ENCODE peak calls at places on chromosomes 11 and 22, in five cellular contexts. Q, A, J, G and Y are unnamed samples.

GRCh38 chr11:126212089-126212660 is 593 bp downstream of the FAM118B start:
- DNase-seq in Q (no peak), A (no peak), J (peak; percentile 8), G (no peak), Y (no peak)

GRCh38 chr11:78708388-78708787 is 133.7 kb upstream of the NARS2 start:
- DNase-seq in Q (no peak), A (no peak), J (peak; percentile 45), G (no peak), Y (no peak)

GRCh38 chr11:45413156-45413833 is 127.2 kb upstream of the SYT13 start:
- DNase-seq in Q (no peak), A (no peak), J (no peak), G (no peak), Y (no peak)

GRCh38 chr11:72642815-72643511 is 31.3 kb downstream of the PDE2A start:
- DNase-seq in Q (peak; percentile 80), A (no peak), J (no peak), G (no peak), Y (peak; percentile 93)

GRCh38 chr11:123430736-123431356 is 777 bp downstream of the GRAMD1B start:
- DNase-seq in Q (peak; percentile 68), A (peak; percentile 69), J (peak; percentile 67), G (no peak), Y (peak; percentile 84)

GRCh38 chr11:120215634-120216033 is 4.8 kb downstream of the OAF start:
- DNase-seq in Q (no peak), A (peak; percentile 83), J (peak; percentile 68), G (no peak), Y (no peak)

GRCh38 chr11:36295926-36296325 is at the start of gene PRR5L:
- DNase-seq in Q (no peak), A (no peak), J (no peak), G (peak; percentile 86), Y (no peak)

GRCh38 chr11:36455658-36456111 is 54.4 kb downstream of the TRAF6 start:
- DNase-seq in Q (no peak), A (peak; percentile 94), J (peak; percentile 96), G (no peak), Y (no peak)

DNA sequence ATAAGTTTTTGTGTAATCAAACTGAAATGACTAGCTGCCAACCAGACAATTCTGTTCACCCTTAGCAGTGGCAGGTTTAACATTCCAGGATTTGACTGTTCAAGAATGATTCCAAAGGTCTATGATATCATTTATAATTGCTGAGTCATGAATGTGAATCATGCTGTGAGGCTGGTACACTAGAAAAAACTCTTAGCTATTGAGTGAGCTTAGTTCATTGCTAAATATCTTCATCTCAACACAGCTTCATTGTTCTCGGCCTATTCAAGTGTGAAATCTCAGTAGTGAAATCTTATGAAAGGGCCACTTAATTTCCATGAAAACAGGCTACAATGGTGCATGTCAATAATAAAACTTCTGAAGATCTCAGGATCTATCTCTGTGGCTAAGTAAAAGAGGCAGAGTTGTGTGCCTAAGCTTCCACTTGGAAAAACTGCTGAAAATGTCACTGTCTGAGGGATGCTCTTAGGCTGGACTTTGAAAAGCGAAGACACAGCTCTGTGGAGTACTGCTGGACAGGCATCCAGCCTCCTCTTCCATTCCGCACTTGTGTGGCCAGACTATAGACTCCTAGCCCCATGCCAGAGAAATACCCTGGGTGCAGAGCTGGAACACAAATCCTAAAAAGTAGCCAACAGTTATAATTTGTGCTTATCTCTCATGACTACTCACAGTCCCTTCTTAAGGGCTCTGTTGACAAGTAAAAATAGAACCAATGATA is 12.8 kb downstream of the AQP11 start:
- DNase-seq in Q (no peak), A (no peak), J (peak; percentile 85), G (no peak), Y (no peak)
- TF ChIP-seq CTCF in Q (no peak), A (no peak), J (no peak), G (no peak), Y (no peak)

GRCh38 chr11:57457643-57458023 is 2.7 kb upstream of the RTN4RL2 start:
- DNase-seq in Q (no peak), A (no peak), J (no peak), G (no peak), Y (no peak)
- TF ChIP-seq CTCF in Q (peak; percentile 39), A (no peak), J (peak; percentile 34), G (no peak), Y (no peak)

DNA sequence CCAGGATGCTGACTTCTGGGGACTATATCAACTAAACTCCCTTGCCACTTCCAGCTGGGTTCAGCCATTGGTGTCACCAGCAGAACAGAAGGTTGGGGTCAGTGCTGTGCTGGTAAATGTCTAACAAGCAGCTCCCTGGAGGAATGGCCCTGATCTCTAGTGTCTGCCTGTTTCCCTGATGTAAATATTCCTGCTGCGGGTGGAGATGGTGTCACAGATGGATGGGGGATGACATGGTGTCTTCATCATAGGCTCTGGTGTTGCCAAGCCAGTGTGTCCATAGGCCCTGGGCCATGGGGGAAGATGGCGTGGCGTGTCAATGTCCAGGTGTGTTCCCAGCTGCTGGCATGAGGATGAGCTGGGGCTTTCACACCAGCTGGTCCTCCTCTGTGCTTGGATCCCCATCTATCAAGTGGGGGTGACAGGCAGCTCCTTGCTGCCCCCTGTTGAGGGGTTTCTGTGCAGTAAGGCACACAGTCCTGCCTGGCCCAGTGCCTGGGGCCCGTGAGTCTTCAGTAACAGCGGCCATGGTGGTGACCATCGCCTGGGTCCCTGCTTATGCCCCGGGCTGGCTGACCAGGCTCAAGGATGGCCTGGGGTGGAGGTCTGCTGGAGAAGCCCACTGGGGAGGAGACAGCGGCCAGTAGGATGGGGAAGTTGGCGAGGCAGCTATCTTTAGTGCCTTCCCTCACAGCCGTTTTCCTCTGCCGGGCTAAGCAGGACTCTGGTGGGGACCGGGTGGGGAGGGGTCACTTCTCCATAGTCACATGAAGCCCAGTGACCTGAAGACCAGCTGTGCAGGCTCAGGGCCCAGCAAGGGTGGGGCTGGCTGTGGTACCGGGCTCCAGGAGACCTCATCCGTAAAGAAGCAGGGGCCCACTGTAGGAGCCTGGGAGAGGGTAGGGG is 12.7 kb downstream of the RPL3 start:
- DNase-seq in Q (peak; percentile 55), A (no peak), J (peak; percentile 24), G (no peak), Y (peak; percentile 71)
- TF ChIP-seq CTCF in Q (peak; percentile 43), A (no peak), J (peak; percentile 68), G (peak; percentile 28), Y (peak; percentile 27)

DNA sequence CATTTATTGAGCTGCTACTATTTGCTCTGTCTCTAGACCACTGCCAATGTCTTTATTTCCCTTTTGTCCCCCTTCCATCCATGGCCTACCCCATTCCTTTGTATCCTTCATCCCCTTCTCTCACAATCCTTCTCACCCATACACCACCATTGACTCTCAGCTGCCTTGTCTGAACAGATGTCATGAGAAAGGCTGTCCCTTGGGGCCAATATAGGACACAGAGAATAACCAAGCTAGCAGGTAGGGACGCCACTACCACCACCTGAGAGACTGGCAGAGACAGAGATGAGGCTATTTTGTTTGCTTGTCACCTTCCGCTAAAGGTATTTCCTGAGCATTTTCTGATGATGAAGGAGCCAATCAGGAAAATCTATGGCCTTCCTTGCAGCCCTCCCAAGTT is 138.9 kb downstream of the CD44 start:
- DNase-seq in Q (no peak), A (no peak), J (no peak), G (no peak), Y (no peak)
- TF ChIP-seq CTCF in Q (no peak), A (no peak), J (no peak), G (no peak), Y (no peak)

DNA sequence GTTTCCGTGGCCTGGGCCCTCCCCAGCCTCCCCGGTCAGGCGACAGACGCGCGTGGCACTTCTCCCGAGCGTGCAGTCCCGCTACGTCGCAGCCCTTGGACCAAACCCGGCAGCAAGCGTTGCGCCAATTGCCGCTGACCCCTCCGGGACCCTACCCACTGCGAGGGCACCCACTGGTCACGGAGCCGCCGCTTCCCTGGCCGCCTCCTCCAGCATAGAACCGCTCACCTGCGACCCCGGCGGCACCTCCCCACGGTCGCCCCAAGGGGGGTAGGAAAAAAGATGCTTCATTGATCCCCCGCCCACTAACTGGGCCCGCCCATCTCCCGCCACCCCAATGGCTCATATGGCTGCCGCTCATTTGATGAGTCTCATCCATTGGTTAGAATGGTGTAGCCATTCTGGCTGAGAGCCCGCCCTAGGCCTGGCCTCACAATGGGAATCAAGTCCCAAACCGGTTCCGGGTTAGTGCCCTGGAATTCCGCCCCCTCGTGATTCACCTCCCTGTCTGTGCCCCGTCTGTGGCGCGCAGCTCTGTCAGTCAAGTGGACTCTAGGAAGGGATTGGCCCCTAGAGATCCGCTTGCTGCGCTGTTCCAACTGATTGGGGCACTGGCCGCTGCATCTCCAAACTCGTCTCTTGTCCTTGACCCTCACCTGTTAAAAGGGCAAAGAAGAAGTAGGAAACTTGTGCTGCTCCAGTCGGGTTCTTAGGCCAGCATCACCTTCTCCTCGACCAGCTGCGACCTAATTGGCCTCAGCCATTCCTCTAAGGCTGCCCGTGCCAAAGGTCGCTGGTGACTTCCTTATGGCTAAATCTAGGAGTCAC is at the start of gene MSANTD4:
- DNase-seq in Q (peak; percentile 94), A (peak; percentile 100), J (peak; percentile 100), G (peak; percentile 100), Y (peak; percentile 93)
- TF ChIP-seq CTCF in Q (no peak), A (no peak), J (no peak), G (peak; percentile 13), Y (no peak)

DNA sequence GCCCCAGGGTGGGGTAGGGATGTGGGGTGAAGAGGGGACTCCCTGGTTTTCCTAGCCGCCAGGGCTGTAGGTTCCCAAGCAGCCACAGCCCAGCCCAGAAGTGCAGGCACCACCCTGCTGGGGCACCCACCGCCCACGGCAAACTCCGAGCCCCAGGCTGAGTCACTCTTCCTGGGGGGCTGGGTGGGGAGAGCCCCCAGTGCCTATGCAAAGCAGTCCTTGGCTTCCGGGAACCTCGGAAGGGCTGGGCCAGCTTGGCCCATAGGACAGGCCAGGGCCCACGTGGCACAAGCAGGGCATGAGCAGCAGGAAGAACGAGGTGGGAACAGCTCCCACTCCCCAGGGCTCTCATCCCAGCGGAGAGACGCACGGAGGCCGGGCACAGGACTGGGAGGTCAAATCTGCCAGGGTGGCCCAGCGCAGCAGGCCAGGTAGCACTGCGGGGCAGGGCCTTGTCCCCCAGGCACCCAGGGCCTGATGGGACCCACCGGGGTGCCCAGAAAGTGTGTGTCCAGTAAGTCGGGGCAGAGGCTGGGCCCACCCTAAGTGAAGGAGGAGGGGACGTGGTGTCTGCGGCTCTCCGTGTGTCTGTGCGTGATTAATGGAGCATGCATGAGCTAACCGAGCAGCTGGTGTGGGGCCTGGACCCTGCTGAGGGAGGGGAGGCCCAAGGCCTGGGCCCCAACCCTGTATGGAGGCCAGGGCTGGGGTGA is 4.6 kb upstream of the IL17REL start:
- DNase-seq in Q (no peak), A (no peak), J (no peak), G (no peak), Y (peak; percentile 88)
- TF ChIP-seq CTCF in Q (no peak), A (no peak), J (no peak), G (no peak), Y (no peak)

DNA sequence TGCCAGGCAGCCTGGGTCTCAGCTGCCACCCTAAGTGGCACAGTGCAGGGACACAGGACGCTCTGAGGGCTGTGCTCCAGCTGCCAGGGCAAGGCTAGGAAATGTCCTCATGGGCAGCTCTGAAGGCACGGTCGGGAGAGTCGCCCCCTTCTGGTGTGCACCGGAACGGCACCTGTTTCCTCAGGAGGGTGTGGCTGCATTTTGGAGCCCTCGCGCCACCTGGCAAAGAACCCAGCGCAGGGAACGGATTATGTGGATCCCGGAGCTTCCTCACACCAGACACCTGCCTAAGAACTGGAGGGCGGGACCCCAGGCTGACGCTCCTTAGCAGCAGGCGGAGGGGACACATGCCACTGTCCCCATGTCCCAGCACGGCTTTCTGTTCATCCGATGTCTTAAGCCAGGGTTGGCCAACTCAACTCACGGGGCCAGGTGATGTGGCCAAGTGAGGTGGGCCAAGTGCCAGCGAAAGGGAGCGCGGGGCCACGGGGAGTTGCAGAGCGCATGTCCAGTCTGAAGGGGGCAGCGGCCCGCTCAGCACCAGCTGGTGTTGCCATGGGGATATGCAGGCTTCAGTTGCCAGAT is 5.1 kb upstream of the SLC22A8 start:
- DNase-seq in Q (peak; percentile 53), A (no peak), J (no peak), G (no peak), Y (no peak)
- TF ChIP-seq CTCF in Q (peak; percentile 89), A (no peak), J (peak; percentile 75), G (peak; percentile 53), Y (peak; percentile 41)